ENCODE peak calls at places on chromosome 12, in ten cellular contexts. W, C, M, A, X, Z, N, E, V and H are unnamed samples.

GRCh38 chr12:5546616-5547015 is 114.7 kb downstream of the NTF3 start:
- DNase-seq in W (no peak), C (no peak), M (no peak), A (no peak), X (no peak), Z (no peak), N (no peak), E (no peak), V (peak; percentile 80), H (no peak)

GRCh38 chr12:79407671-79408622 is 282.8 kb downstream of the PAWR start:
- DNase-seq in W (peak; percentile 85), C (peak; percentile 72), M (no peak), A (peak; percentile 64), X (peak; percentile 26), Z (no peak), N (peak; percentile 78), E (peak; percentile 72), V (no peak), H (no peak)

GRCh38 chr12:57576613-57577160 is 14.3 kb upstream of the PIP4K2C start:
- DNase-seq in W (no peak), C (no peak), M (no peak), A (no peak), X (no peak), Z (no peak), N (no peak), E (no peak), V (no peak), H (no peak)

GRCh38 chr12:25682421-25682820 is 129.3 kb upstream of the LMNTD1 start:
- DNase-seq in W (no peak), C (no peak), M (no peak), A (no peak), X (no peak), Z (no peak), N (no peak), E (no peak), V (no peak), H (no peak)

GRCh38 chr12:76113800-76114757 is 29.6 kb upstream of the NAP1L1 start:
- DNase-seq in W (no peak), C (no peak), M (no peak), A (no peak), X (no peak), Z (no peak), N (no peak), E (no peak), V (peak; percentile 37), H (no peak)

GRCh38 chr12:9346866-9347327 is 138.7 kb upstream of the PZP start:
- DNase-seq in W (no peak), C (no peak), M (no peak), A (no peak), X (no peak), Z (no peak), N (no peak), E (no peak), V (no peak), H (no peak)

GRCh38 chr12:29595071-29595755 is 97.7 kb upstream of the OVCH1 start:
- DNase-seq in W (no peak), C (no peak), M (no peak), A (no peak), X (no peak), Z (no peak), N (no peak), E (no peak), V (no peak), H (no peak)

GRCh38 chr12:44331269-44331668 is 495.4 kb downstream of the TMEM117 start:
- DNase-seq in W (no peak), C (no peak), M (no peak), A (no peak), X (no peak), Z (no peak), N (no peak), E (no peak), V (no peak), H (no peak)

GRCh38 chr12:125525879-125526278 is 460.6 kb downstream of the AACS start:
- DNase-seq in W (no peak), C (no peak), M (no peak), A (no peak), X (no peak), Z (no peak), N (no peak), E (no peak), V (no peak), H (no peak)

GRCh38 chr12:87931764-87932163 is 97.4 kb downstream of the C12orf50 start:
- DNase-seq in W (peak; percentile 31), C (no peak), M (no peak), A (no peak), X (no peak), Z (no peak), N (no peak), E (no peak), V (no peak), H (no peak)

GRCh38 chr12:26135010-26135420 is 10.2 kb upstream of the BHLHE41 start:
- DNase-seq in W (no peak), C (no peak), M (no peak), A (no peak), X (no peak), Z (peak; percentile 94), N (peak; percentile 50), E (no peak), V (no peak), H (no peak)

GRCh38 chr12:43786899-43787693 is 19.0 kb downstream of the TWF1 start:
- DNase-seq in W (no peak), C (no peak), M (no peak), A (no peak), X (no peak), Z (no peak), N (no peak), E (no peak), V (no peak), H (no peak)

GRCh38 chr12:111124183-111124582 is 203.8 kb upstream of the MYL2 start:
- DNase-seq in W (no peak), C (no peak), M (no peak), A (no peak), X (no peak), Z (no peak), N (no peak), E (no peak), V (no peak), H (no peak)
- TF ChIP-seq CTCF in W (no peak), C (no peak), M (no peak), A (no peak), X (no peak), Z (no peak), N (no peak), E (no peak), V (no peak), H (no peak)

DNA sequence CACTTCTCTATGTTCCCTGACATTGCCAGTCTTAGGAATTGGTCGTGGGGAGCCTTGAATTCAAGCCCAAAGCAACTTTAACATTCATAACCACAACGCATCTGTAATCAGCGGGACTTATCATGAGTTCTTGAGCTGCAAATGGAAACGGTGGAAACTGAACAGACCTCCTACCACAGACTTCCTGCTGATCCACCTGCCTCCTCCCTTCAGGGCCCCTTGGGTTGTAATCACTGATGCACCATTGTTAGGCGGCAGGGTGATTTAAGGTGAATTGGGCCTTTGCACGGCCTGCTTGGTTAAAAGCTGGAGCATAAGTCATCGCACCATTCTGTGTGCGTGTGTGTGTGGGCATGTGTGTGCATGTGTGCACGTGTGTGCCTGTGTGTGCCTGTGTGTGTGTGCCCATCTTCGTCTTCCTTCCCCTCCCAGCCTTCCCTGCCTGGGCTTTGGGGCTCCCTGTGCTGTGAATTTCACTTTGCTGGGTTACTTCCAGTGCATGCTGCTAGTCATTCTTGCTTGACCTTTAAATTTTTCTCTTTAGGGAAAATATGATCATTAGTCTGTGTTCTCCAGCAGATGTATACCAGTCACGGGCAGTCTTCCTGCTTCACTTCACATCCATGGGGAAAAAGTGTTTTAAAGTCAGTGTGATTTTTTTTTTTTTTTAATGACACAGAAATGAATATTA is 29.0 kb downstream of the CHST11 start:
- DNase-seq in W (no peak), C (no peak), M (peak; percentile 34), A (no peak), X (no peak), Z (no peak), N (no peak), E (no peak), V (no peak), H (no peak)
- H3K27ac ChIP-seq in W (no peak overlapping the region), C (no peak overlapping the region), M (no peak overlapping the region), A (no peak overlapping the region), X (no peak overlapping the region), Z (no peak overlapping the region), N (no peak overlapping the region), E (no peak overlapping the region), V (no peak overlapping the region), H (no peak overlapping the region)

DNA sequence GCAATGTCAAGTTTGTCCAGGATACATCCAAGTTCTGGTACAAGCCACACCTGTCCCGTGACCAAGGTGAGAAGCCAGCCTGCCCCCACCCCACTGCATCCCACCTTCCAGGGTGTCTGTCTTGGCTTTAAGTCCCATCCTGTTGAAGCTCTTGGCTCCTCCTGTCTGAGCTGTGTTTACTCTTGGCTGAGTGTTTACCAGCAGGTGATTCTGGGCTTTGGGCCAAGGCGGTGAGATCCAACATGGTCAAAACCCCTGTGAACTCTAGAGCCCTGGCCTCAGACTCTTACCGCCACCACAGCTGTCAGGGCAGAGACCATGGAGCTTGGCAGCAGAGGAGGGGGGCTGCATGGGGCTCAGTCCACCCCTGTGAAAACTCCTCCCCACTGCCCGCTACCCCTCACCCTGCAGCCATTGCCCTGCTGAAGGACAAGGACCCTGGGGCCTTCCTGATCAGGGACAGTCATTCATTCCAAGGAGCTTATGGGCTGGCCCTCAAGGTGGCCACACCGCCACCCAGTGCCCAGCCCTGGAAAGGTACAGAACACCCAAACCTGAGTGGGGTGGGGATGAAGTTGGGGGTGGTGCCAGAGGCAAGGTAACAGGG is 11.6 kb downstream of the TNS2 start:
- DNase-seq in W (peak; percentile 77), C (peak; percentile 48), M (no peak), A (peak; percentile 72), X (no peak), Z (peak; percentile 85), N (peak; percentile 88), E (peak; percentile 76), V (no peak), H (peak; percentile 71)
- TF ChIP-seq CTCF in W (peak; percentile 44), C (peak; percentile 45), M (no peak), A (no peak), X (no peak), Z (peak; percentile 26), N (no peak), E (peak; percentile 21), V (no peak), H (no peak)

GRCh38 chr12:100199347-100200136 is 1.1 kb upstream of the ACTR6 start:
- DNase-seq in W (peak; percentile 73), C (peak; percentile 91), M (peak; percentile 67), A (peak; percentile 83), X (peak; percentile 58), Z (peak; percentile 88), N (peak; percentile 92), E (peak; percentile 82), V (no peak), H (peak; percentile 85)

GRCh38 chr12:100199023-100199346 is 1.6 kb upstream of the ACTR6 start:
- DNase-seq in W (no peak), C (no peak), M (no peak), A (no peak), X (no peak), Z (no peak), N (peak; percentile 28), E (no peak), V (no peak), H (no peak)

GRCh38 chr12:100201604-100202423 is 1.2 kb downstream of the ACTR6 start:
- DNase-seq in W (no peak), C (no peak), M (no peak), A (no peak), X (no peak), Z (no peak), N (no peak), E (no peak), V (no peak), H (no peak)

GRCh38 chr12:100200450-100201181 is at the start of gene ACTR6:
- DNase-seq in W (peak; percentile 96), C (peak; percentile 97), M (peak; percentile 98), A (peak; percentile 96), X (peak; percentile 94), Z (peak; percentile 97), N (peak; percentile 98), E (peak; percentile 97), V (peak; percentile 98), H (peak; percentile 94)

GRCh38 chr12:100197486-100197885 is 3.1 kb upstream of the ACTR6 start:
- DNase-seq in W (no peak), C (no peak), M (no peak), A (no peak), X (no peak), Z (no peak), N (no peak), E (no peak), V (no peak), H (no peak)
- H3K27ac ChIP-seq in W (no peak overlapping the region), C (no peak overlapping the region), M (no peak overlapping the region), A (no peak overlapping the region), X (no peak overlapping the region), Z (no peak overlapping the region), N (no peak overlapping the region), E (no peak overlapping the region), V (no peak overlapping the region), H (no peak overlapping the region)